ENCODE peak calls at places on chromosomes 7 and 10, in eight cellular contexts. S, J, R, C, Y, X, E and A are unnamed samples.

GRCh38 chr10:129778571-129778970 is 185.5 kb downstream of the EBF3 start:
- DNase-seq in J (no peak), S (no peak), C (no peak), E (no peak), R (no peak), X (no peak), Y (no peak), A (no peak)

GRCh38 chr10:103954543-103954942 is 12.4 kb upstream of the SLK start:
- DNase-seq in S (no peak), E (no peak), X (no peak), C (no peak), Y (no peak), J (no peak), R (no peak), A (no peak)

GRCh38 chr10:93820434-93820833 is 62.7 kb downstream of the LGI1 start:
- DNase-seq in R (no peak), E (peak; percentile 74), X (no peak), S (no peak), Y (no peak), J (no peak), C (no peak), A (peak; percentile 33)

GRCh38 chr10:86263209-86263608 is 103.4 kb downstream of the GRID1 start:
- DNase-seq in E (no peak), Y (no peak), C (no peak), R (no peak), S (no peak), X (no peak), J (peak; percentile 24), A (no peak)

GRCh38 chr10:70495691-70496261 is 17.2 kb downstream of the PALD1 start:
- DNase-seq in X (no peak), C (no peak), R (no peak), S (no peak), J (no peak), E (no peak), Y (no peak), A (no peak)

GRCh38 chr7:158015403-158016116 is 572.1 kb downstream of the PTPRN2 start:
- DNase-seq in J (peak; percentile 16), Y (no peak), R (no peak), C (no peak), X (peak; percentile 33), E (no peak), S (no peak), A (no peak)

GRCh38 chr10:126270116-126270515 is 118.2 kb downstream of the ADAM12 start:
- DNase-seq in X (no peak), J (no peak), S (no peak), C (no peak), Y (no peak), R (no peak), E (no peak), A (peak; percentile 75)

GRCh38 chr7:22718200-22718711 is 8.7 kb upstream of the IL6 start:
- DNase-seq in E (peak; percentile 83), S (no peak), X (no peak), Y (no peak), J (no peak), R (no peak), C (no peak), A (peak; percentile 94)

GRCh38 chr10:3761916-3762708 is 22.9 kb downstream of the KLF6 start:
- DNase-seq in Y (no peak), C (no peak), S (no peak), R (no peak), X (no peak), E (peak; percentile 88), J (no peak), A (peak; percentile 83)

GRCh38 chr7:102819151-102819550 is 70.4 kb downstream of the FAM185A start:
- DNase-seq in S (no peak), J (no peak), C (no peak), Y (no peak), R (no peak), X (no peak), E (no peak), A (no peak)

GRCh38 chr10:71536332-71536731 is 139.6 kb downstream of the CDH23 start:
- DNase-seq in X (no peak), S (no peak), Y (no peak), R (no peak), C (no peak), J (no peak), E (no peak), A (no peak)

GRCh38 chr7:1666779-1667565 is 3.1 kb upstream of the ELFN1 start:
- DNase-seq in J (no peak), X (peak; percentile 56), S (no peak), Y (no peak), E (no peak), C (no peak), R (peak; percentile 62), A (no peak)

GRCh38 chr10:31399631-31400030 is 80.6 kb downstream of the ZEB1 start:
- DNase-seq in E (no peak), X (no peak), J (no peak), C (no peak), R (no peak), Y (no peak), S (no peak), A (peak; percentile 12)

GRCh38 chr10:4399571-4399970 is 426.4 kb upstream of the AKR1E2 start:
- DNase-seq in J (no peak), E (no peak), Y (no peak), R (no peak), C (no peak), S (no peak), X (no peak), A (no peak)

GRCh38 chr10:5416981-5417380 is 4.6 kb downstream of the NET1 start:
- DNase-seq in R (no peak), C (no peak), J (no peak), E (no peak), Y (no peak), X (no peak), S (no peak), A (no peak)

GRCh38 chr7:134587736-134588135 is 38.8 kb downstream of the AKR1B15 start:
- DNase-seq in C (no peak), X (no peak), J (no peak), S (no peak), R (no peak), E (no peak), Y (no peak), A (no peak)

GRCh38 chr7:149610441-149611011 is 112.9 kb upstream of the ZNF746 start:
- DNase-seq in R (no peak), X (no peak), Y (no peak), J (no peak), E (no peak), C (no peak), S (no peak), A (no peak)

GRCh38 chr7:135245826-135246825 is 12.5 kb downstream of the STRA8 start:
- DNase-seq in J (peak; percentile 22), C (no peak), X (no peak), S (no peak), R (no peak), Y (no peak), E (no peak), A (no peak)

GRCh38 chr7:149414745-149415390 is 46.0 kb downstream of the ZNF777 start:
- DNase-seq in R (no peak), S (no peak), Y (peak; percentile 44), J (no peak), X (peak; percentile 87), C (peak; percentile 42), E (no peak), A (no peak)

GRCh38 chr10:11698691-11699545 is 43.3 kb upstream of the ECHDC3 start:
- DNase-seq in J (no peak), C (no peak), R (no peak), X (no peak), Y (no peak), E (no peak), S (no peak), A (no peak)

GRCh38 chr10:32943854-32944661 is 14.0 kb downstream of the ITGB1 start:
- DNase-seq in Y (no peak), S (no peak), R (no peak), J (no peak), C (no peak), E (no peak), X (no peak), A (no peak)

GRCh38 chr10:128686638-128687278 is 560.5 kb upstream of the MKI67 start:
- DNase-seq in X (no peak), S (no peak), R (no peak), Y (no peak), E (no peak), J (no peak), C (no peak), A (no peak)

GRCh38 chr10:6607187-6607586 is 27.1 kb upstream of the PRKCQ start:
- DNase-seq in E (no peak), Y (peak; percentile 71), C (no peak), R (no peak), X (no peak), S (no peak), J (no peak), A (no peak)

GRCh38 chr10:14016011-14016536 is 314.6 kb downstream of the FRMD4A start:
- DNase-seq in R (no peak), Y (no peak), S (no peak), J (no peak), C (no peak), E (no peak), X (no peak), A (no peak)

GRCh38 chr10:123669901-123670300 is 3.7 kb downstream of the GPR26 start:
- DNase-seq in C (no peak), J (no peak), X (no peak), S (no peak), Y (no peak), E (peak; percentile 7), R (no peak), A (no peak)

GRCh38 chr7:101631224-101631714 is 2.2 kb upstream of the MYL10 start:
- DNase-seq in X (no peak), R (no peak), E (peak; percentile 90), J (no peak), S (no peak), C (no peak), Y (no peak), A (peak; percentile 74)

GRCh38 chr7:40329601-40330153 is 194.9 kb downstream of the SUGCT start:
- DNase-seq in J (no peak), E (peak; percentile 67), S (peak; percentile 54), Y (no peak), C (no peak), R (peak; percentile 53), X (peak; percentile 50), A (peak; percentile 75)

GRCh38 chr7:51242881-51243518 is 73.6 kb downstream of the COBL start:
- DNase-seq in X (no peak), R (no peak), C (no peak), Y (no peak), S (no peak), J (no peak), E (no peak), A (no peak)

GRCh38 chr10:34280599-34281374 is 534.3 kb downstream of the PARD3 start:
- DNase-seq in C (no peak), Y (no peak), R (peak; percentile 35), S (no peak), E (peak; percentile 94), J (no peak), X (no peak), A (peak; percentile 100)

GRCh38 chr7:37757563-37757962 is 74.0 kb downstream of the GPR141 start:
- DNase-seq in E (no peak), R (no peak), J (no peak), X (no peak), C (no peak), Y (no peak), S (no peak), A (no peak)

GRCh38 chr10:19154375-19154774 is 105.8 kb downstream of the MALRD1 start:
- DNase-seq in Y (no peak), R (no peak), X (no peak), S (no peak), J (no peak), E (no peak), C (no peak), A (no peak)

GRCh38 chr7:46583606-46584005 is 662.5 kb upstream of the IGFBP3 start:
- DNase-seq in R (no peak), C (no peak), X (no peak), Y (no peak), E (peak; percentile 37), S (no peak), J (no peak), A (peak; percentile 67)

GRCh38 chr7:40526951-40527350 is 392.1 kb downstream of the SUGCT start:
- DNase-seq in Y (no peak), C (no peak), R (no peak), X (no peak), S (no peak), E (no peak), J (no peak), A (no peak)

GRCh38 chr7:20312562-20312961 is 18.1 kb upstream of the ITGB8 start:
- DNase-seq in Y (no peak), C (no peak), R (no peak), X (no peak), S (no peak), J (no peak), E (no peak), A (no peak)